ENCODE peak calls at places on chromosomes 11 and 22, in eight cellular contexts. H is iris pigment epithelial cell; K is OCI-LY7; E is RWPE1; D is left colon; Z is stimulated activated CD4-positive, alpha-beta T cell treated with anti-CD3 and anti-CD28 coated beads, Interleukin-2, amount 100 ng/mL, for 48 hours; T is islet precursor cell; P is LoVo. V is an unnamed sample.

GRCh38 chr11:47106839-47107520 is 69.7 kb downstream of the ARFGAP2 start:
- DNase-seq in T (no peak), E (no peak), K (peak), H (no peak), Z (no peak), D (peak), P (no peak), V (no peak)

GRCh38 chr11:19076744-19077589 is 16.4 kb upstream of the MRGPRX2 start:
- DNase-seq in P (peak), T (peak), H (peak), D (peak), Z (peak), K (peak), E (peak), V (peak)

GRCh38 chr11:86453290-86454030 is 78.8 kb downstream of the CCDC81 start:
- DNase-seq in D (no peak), H (no peak), Z (no peak), P (no peak), T (no peak), K (no peak), E (no peak), V (no peak)

GRCh38 chr11:46279393-46280099 is 2.1 kb downstream of the CREB3L1 start:
- DNase-seq in T (no peak), D (peak), K (no peak), Z (no peak), H (peak), P (no peak), E (no peak), V (no peak)

GRCh38 chr11:129249351-129249750 is 57.2 kb upstream of the ARHGAP32 start:
- DNase-seq in P (no peak), E (peak), Z (no peak), T (no peak), K (no peak), D (no peak), H (peak), V (peak)

GRCh38 chr11:61949169-61950034 is 749 bp upstream of the BEST1 start:
- DNase-seq in D (no peak), P (peak), H (peak), K (peak), Z (no peak), E (peak), T (peak), V (peak)

GRCh38 chr11:20157768-20158167 is 2.5 kb downstream of the DBX1 start:
- DNase-seq in T (no peak), D (no peak), P (no peak), E (no peak), K (no peak), H (no peak), Z (no peak), V (no peak)

GRCh38 chr11:12712132-12712531 is 37.9 kb downstream of the TEAD1 start:
- DNase-seq in E (no peak), K (no peak), H (no peak), Z (no peak), D (no peak), T (no peak), P (no peak), V (no peak)

GRCh38 chr22:44582016-44582415 is 84.0 kb upstream of the RTL6 start:
- DNase-seq in H (no peak), T (no peak), P (no peak), Z (no peak), E (no peak), K (no peak), D (no peak), V (no peak)

GRCh38 chr22:30325724-30326703 is 727 bp downstream of the TBC1D10A start:
- DNase-seq in D (peak), E (no peak), H (no peak), Z (no peak), K (peak), P (no peak), T (no peak), V (no peak)

GRCh38 chr11:22807855-22808558 is 21.6 kb downstream of the SVIP start:
- DNase-seq in Z (no peak), H (peak), T (no peak), P (no peak), D (no peak), E (no peak), K (peak), V (peak)